ENCODE peak calls at places on chromosomes 7 and 10, in ten cellular contexts. W is CD8-positive, alpha-beta T cell; L is colonic mucosa; C is upper lobe of left lung; F is cardiac muscle cell; X is A549; D is pancreas; G is dorsolateral prefrontal cortex; B is OCI-LY7; N is psoas muscle. V is an unnamed sample.

GRCh38 chr10:46057038-46057437 is 11.0 kb upstream of the MSMB start:
- DNase-seq in F (no peak), C (no peak), G (no peak), W (no peak), B (no peak), D (no peak), X (no peak), N (no peak), L (no peak), V (no peak)

GRCh38 chr10:5937016-5937415 is 40.3 kb downstream of the IL15RA start:
- DNase-seq in D (no peak), N (no peak), G (no peak), L (no peak), B (no peak), C (no peak), W (no peak), X (no peak), F (no peak), V (peak; percentile 59)

GRCh38 chr10:55820071-55820470 is 541.0 kb downstream of the ZWINT start:
- DNase-seq in B (no peak), G (no peak), D (no peak), F (no peak), C (no peak), N (no peak), X (no peak), W (no peak), L (no peak), V (no peak)

GRCh38 chr10:6070647-6071046 is 8.5 kb upstream of the IL2RA start:
- DNase-seq in G (peak; percentile 42), N (no peak), B (no peak), W (no peak), D (no peak), L (no peak), F (peak; percentile 33), C (no peak), X (no peak), V (no peak)

GRCh38 chr10:84842593-84842992 is 514.2 kb downstream of the CCSER2 start:
- DNase-seq in W (no peak), C (no peak), N (no peak), F (no peak), L (no peak), D (peak; percentile 16), G (no peak), B (no peak), X (no peak), V (no peak)

GRCh38 chr10:119252051-119252465 is 44.7 kb downstream of the GRK5 start:
- DNase-seq in B (no peak), G (no peak), F (peak; percentile 64), C (no peak), W (no peak), D (no peak), L (no peak), X (no peak), N (peak; percentile 51), V (peak; percentile 57)

GRCh38 chr7:78326189-78326588 is 527.6 kb downstream of the PHTF2 start:
- DNase-seq in N (no peak), W (no peak), F (peak; percentile 0), L (no peak), X (no peak), B (no peak), G (no peak), D (no peak), C (no peak), V (no peak)

GRCh38 chr7:121107923-121108498 is 119.5 kb downstream of the CPED1 start:
- DNase-seq in C (no peak), D (no peak), L (no peak), F (peak; percentile 83), X (peak; percentile 56), G (no peak), W (no peak), N (no peak), B (peak; percentile 67), V (no peak)

GRCh38 chr10:21495002-21495685 is 30.3 kb downstream of the SKIDA1 start:
- DNase-seq in D (no peak), B (peak; percentile 5), G (no peak), L (no peak), N (no peak), W (no peak), C (no peak), X (no peak), F (no peak), V (peak; percentile 75)

GRCh38 chr7:128148676-128149075 is 92.4 kb upstream of the LEP start:
- DNase-seq in C (peak; percentile 67), L (no peak), B (no peak), X (no peak), D (no peak), W (no peak), N (no peak), F (peak; percentile 22), G (no peak), V (no peak)

GRCh38 chr7:144386741-144387140 is 16.8 kb downstream of the NOBOX start:
- DNase-seq in W (no peak), L (no peak), G (no peak), C (no peak), B (no peak), D (no peak), F (peak; percentile 88), X (no peak), N (no peak), V (no peak)

GRCh38 chr7:151923097-151923876 is 33.0 kb upstream of the GALNTL5 start:
- DNase-seq in X (no peak), B (no peak), C (peak; percentile 74), D (no peak), W (no peak), L (no peak), G (no peak), F (peak; percentile 63), N (no peak), V (no peak)

GRCh38 chr7:140059288-140060242 is 3.2 kb downstream of the PARP12 start:
- DNase-seq in D (peak; percentile 81), L (peak; percentile 94), W (peak; percentile 48), B (no peak), N (peak; percentile 36), X (peak; percentile 81), C (peak; percentile 75), F (peak; percentile 95), G (no peak), V (peak; percentile 87)

GRCh38 chr7:64098-64521 is 128.3 kb upstream of the FAM20C start:
- DNase-seq in X (peak; percentile 41), C (no peak), G (peak; percentile 81), B (peak; percentile 22), F (peak; percentile 81), N (peak; percentile 47), L (peak; percentile 49), D (peak; percentile 43), W (no peak), V (peak; percentile 82)

GRCh38 chr10:1154531-1154930 is 98.3 kb downstream of the WDR37 start:
- DNase-seq in D (no peak), B (no peak), L (peak; percentile 10), C (peak; percentile 8), W (no peak), F (no peak), X (no peak), N (no peak), G (no peak), V (no peak)

GRCh38 chr7:128352138-128352537 is 8.4 kb upstream of the RBM28 start:
- DNase-seq in L (no peak), X (peak; percentile 22), N (peak; percentile 69), G (peak; percentile 47), W (peak; percentile 37), D (peak; percentile 64), F (peak; percentile 73), C (peak; percentile 60), B (no peak), V (peak; percentile 82)

GRCh38 chr7:108459922-108460551 is 3.8 kb upstream of the NRCAM start:
- DNase-seq in B (peak; percentile 46), C (no peak), D (no peak), F (peak; percentile 55), N (no peak), L (no peak), G (no peak), X (peak; percentile 63), W (peak; percentile 29), V (no peak)

GRCh38 chr7:6578114-6579084 is 1.1 kb downstream of the ZDHHC4 start:
- DNase-seq in X (peak; percentile 62), C (no peak), L (no peak), N (no peak), W (no peak), B (no peak), F (peak; percentile 24), G (no peak), D (no peak), V (no peak)
- H3K27ac ChIP-seq in X (peak overlapping the region; percentile 95), C (peak overlapping the region; percentile 98), L (no peak overlapping the region), N (peak overlapping the region; percentile 95), W (peak overlapping the region; percentile 91), B (peak overlapping the region; percentile 79), F (peak overlapping the region; percentile 93), G (no peak overlapping the region), D (no peak overlapping the region), V (no peak overlapping the region)

GRCh38 chr10:70575486-70575873 is 27.1 kb downstream of the PRF1 start:
- DNase-seq in D (no peak), W (no peak), X (no peak), G (no peak), L (no peak), F (no peak), C (no peak), N (no peak), B (no peak), V (peak; percentile 41)
- H3K27ac ChIP-seq in D (no peak overlapping the region), W (no peak overlapping the region), X (no peak overlapping the region), G (no peak overlapping the region), L (no peak overlapping the region), F (peak overlapping the region; percentile 64), C (no peak overlapping the region), N (no peak overlapping the region), B (peak overlapping the region; percentile 95), V (no peak overlapping the region)

DNA sequence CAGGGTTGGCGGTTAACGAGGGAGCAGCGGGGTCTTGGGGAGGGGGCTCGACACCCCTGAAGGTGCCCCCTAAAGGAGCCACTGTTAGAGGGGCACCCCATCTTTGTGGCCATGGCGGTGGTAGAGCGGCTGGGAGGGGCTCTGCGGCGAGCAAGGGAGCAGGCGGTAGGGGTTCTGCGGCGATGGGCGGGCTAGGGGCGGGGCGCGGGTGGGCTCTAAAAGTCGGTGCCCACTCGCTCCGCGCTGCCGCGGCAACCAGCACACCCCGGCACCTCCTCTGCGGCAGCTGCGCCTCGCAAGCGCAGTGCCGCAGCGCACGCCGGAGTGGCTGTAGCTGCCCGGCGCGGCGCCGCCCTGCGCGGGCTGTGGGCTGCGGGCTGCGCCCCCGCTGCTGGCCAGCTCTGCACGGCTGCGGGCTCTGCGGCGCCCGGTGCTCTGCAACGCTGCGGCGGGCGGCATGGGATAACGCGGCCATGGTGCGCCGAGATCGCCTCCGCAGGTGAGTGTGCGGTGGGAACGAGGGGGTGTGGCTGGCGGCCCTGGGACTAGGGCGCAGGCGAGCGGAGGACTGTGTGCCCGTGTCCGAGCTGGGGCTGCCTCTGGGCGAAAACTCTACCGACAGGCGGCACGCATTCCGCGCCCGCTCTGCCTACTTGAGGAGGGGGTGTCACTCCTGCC is at the start of gene MEST:
- DNase-seq in L (no peak), B (no peak), N (no peak), F (peak; percentile 63), W (peak; percentile 36), D (peak; percentile 33), C (no peak), X (no peak), G (peak; percentile 52), V (peak; percentile 76)
- H3K27ac ChIP-seq in L (no peak within 1 kb of the TSS), B (no peak within 1 kb of the TSS), N (no peak within 1 kb of the TSS), F (no peak within 1 kb of the TSS), W (no peak within 1 kb of the TSS), D (no peak within 1 kb of the TSS), C (peak within 1 kb of the TSS; percentile 37), X (peak within 1 kb of the TSS; percentile 57), G (peak within 1 kb of the TSS; percentile 71), V (no peak within 1 kb of the TSS)

GRCh38 chr7:92560602-92561001 is 29.6 kb downstream of the FAM133B start:
- DNase-seq in X (no peak), B (no peak), W (no peak), N (no peak), G (no peak), F (no peak), D (no peak), C (no peak), L (no peak), V (no peak)
- H3K27ac ChIP-seq in X (no peak overlapping the region), B (no peak overlapping the region), W (no peak overlapping the region), N (no peak overlapping the region), G (peak overlapping the region; percentile 75), F (peak overlapping the region; percentile 52), D (no peak overlapping the region), C (no peak overlapping the region), L (no peak overlapping the region), V (no peak overlapping the region)